ENCODE peak calls at places on chromosome 11, in seven cellular contexts. One of them, this sample, is unnamed.

GRCh38 chr11:68047437-68048290 is 8.8 kb downstream of the TCIRG1 start:
- DNase-seq in HepG2: no peak
- DNase-seq in K562: no peak
- DNase-seq in HCT116: no peak
- DNase-seq in GM12878: no peak
- DNase-seq in H1: no peak
- DNase-seq in SK-N-SH: no peak
- DNase-seq in this sample: no peak

GRCh38 chr11:69580529-69580928 is 60.4 kb upstream of the CCND1 start:
- DNase-seq in HCT116: no peak
- DNase-seq in HepG2: no peak
- DNase-seq in GM12878: no peak
- DNase-seq in SK-N-SH: no peak
- DNase-seq in K562: no peak
- DNase-seq in H1: no peak
- DNase-seq in this sample: no peak

GRCh38 chr11:19878520-19878919 is 165.9 kb downstream of the NAV2 start:
- DNase-seq in H1: no peak
- DNase-seq in HCT116: no peak
- DNase-seq in GM12878: no peak
- DNase-seq in K562: no peak
- DNase-seq in HepG2: no peak
- DNase-seq in SK-N-SH: no peak
- DNase-seq in this sample: no peak

GRCh38 chr11:66727282-66727882 is 1.6 kb downstream of the SPTBN2 start:
- DNase-seq in HepG2: no peak
- DNase-seq in H1: no peak
- DNase-seq in HCT116: no peak
- DNase-seq in K562: peak
- DNase-seq in SK-N-SH: peak
- DNase-seq in GM12878: no peak
- DNase-seq in this sample: no peak

GRCh38 chr11:120337896-120338840 is 2.0 kb downstream of the ARHGEF12 start:
- DNase-seq in K562: no peak
- DNase-seq in SK-N-SH: no peak
- DNase-seq in HCT116: no peak
- DNase-seq in HepG2: peak
- DNase-seq in H1: no peak
- DNase-seq in GM12878: no peak
- DNase-seq in this sample: no peak

GRCh38 chr11:130912552-130912951 is 3.7 kb downstream of the SNX19 start:
- DNase-seq in SK-N-SH: no peak
- DNase-seq in HCT116: no peak
- DNase-seq in H1: no peak
- DNase-seq in HepG2: no peak
- DNase-seq in K562: no peak
- DNase-seq in GM12878: no peak
- DNase-seq in this sample: no peak

GRCh38 chr11:26846222-26846621 is 124.4 kb upstream of the SLC5A12 start:
- DNase-seq in SK-N-SH: no peak
- DNase-seq in HCT116: no peak
- DNase-seq in H1: no peak
- DNase-seq in K562: no peak
- DNase-seq in HepG2: no peak
- DNase-seq in GM12878: no peak
- DNase-seq in this sample: no peak

GRCh38 chr11:30635401-30635989 is 49.3 kb upstream of the MPPED2 start:
- DNase-seq in SK-N-SH: peak
- DNase-seq in H1: peak
- DNase-seq in GM12878: no peak
- DNase-seq in HCT116: no peak
- DNase-seq in HepG2: no peak
- DNase-seq in K562: no peak
- DNase-seq in this sample: no peak

GRCh38 chr11:62665630-62666258 is 632 bp downstream of the CSKMT start:
- DNase-seq in H1: no peak
- DNase-seq in SK-N-SH: peak
- DNase-seq in HCT116: no peak
- DNase-seq in GM12878: no peak
- DNase-seq in HepG2: no peak
- DNase-seq in K562: peak
- DNase-seq in this sample: no peak

GRCh38 chr11:20353829-20354434 is 9.6 kb upstream of the HTATIP2 start:
- DNase-seq in H1: no peak
- DNase-seq in SK-N-SH: peak
- DNase-seq in K562: peak
- DNase-seq in HepG2: peak
- DNase-seq in HCT116: peak
- DNase-seq in GM12878: no peak
- DNase-seq in this sample: no peak

GRCh38 chr11:48169706-48170105 is 46.9 kb upstream of the OR4B1 start:
- DNase-seq in K562: no peak
- DNase-seq in GM12878: no peak
- DNase-seq in SK-N-SH: no peak
- DNase-seq in HepG2: no peak
- DNase-seq in H1: no peak
- DNase-seq in HCT116: no peak
- DNase-seq in this sample: no peak

DNA sequence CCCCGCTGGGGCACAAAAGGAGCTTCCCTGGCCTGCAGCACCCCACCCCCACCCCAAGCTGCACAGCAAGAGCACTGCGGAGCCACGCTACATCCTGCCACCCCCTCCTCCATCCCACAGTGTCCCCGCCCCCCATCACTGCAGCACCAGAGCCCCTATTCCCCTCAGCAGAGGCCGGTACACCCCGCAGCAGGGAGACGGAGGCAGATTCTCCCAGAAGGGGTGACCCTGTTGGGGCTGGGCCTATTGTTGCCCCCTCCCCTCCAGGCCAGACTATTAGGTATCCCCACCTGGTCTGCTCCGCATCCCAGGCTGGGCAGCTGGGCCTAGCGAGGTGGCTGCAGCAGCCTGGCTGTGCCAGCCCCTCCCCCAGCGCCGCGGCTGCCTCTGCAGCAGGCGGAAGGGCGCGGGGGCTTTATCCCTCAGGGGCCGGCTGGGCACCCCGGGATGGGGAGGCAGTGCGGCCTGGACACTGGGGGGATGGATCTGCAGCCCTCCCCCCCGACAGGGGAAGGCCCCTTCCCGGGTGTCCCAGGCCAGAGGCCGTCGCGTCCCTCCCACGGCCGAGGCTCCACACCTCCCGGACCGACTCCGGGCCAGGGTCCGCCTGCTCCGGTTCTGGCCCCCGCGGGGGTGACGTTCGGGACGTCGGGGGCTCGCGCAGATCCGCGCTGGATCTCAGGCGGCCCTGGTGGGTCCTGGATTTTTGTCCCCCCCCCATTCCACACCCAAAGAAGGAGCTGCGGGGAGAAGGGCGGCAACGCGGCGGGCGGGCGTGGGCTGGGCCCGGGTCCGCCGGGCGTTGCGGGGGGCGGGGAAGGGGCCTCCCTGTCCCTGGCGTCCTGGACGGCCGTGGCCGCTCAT is 943 bp downstream of the DUSP8 start:
- DNase-seq in GM12878: no peak
- DNase-seq in HepG2: no peak
- DNase-seq in K562: no peak
- DNase-seq in SK-N-SH: peak
- DNase-seq in HCT116: no peak
- DNase-seq in H1: no peak
- DNase-seq in this sample: no peak
- H3K27ac ChIP-seq in GM12878: no peak
- H3K27ac ChIP-seq in HepG2: no peak
- H3K27ac ChIP-seq in K562: no peak
- H3K27ac ChIP-seq in SK-N-SH: peak
- H3K27ac ChIP-seq in HCT116: peak
- H3K27ac ChIP-seq in H1: no peak
- H3K27ac ChIP-seq in this sample: no peak

GRCh38 chr11:133526790-133527189 is 5.5 kb downstream of the OPCML start:
- DNase-seq in HCT116: no peak
- DNase-seq in H1: no peak
- DNase-seq in K562: no peak
- DNase-seq in SK-N-SH: peak
- DNase-seq in GM12878: no peak
- DNase-seq in HepG2: no peak
- DNase-seq in this sample: no peak
- TF ChIP-seq SIN3A in HCT116: no peak
- TF ChIP-seq SIN3A in H1: no peak
- TF ChIP-seq SIN3A in K562: no peak
- TF ChIP-seq SIN3A in SK-N-SH: no peak
- TF ChIP-seq SIN3A in GM12878: no peak
- TF ChIP-seq SIN3A in HepG2: no peak
- TF ChIP-seq SIN3A in this sample: no peak

DNA sequence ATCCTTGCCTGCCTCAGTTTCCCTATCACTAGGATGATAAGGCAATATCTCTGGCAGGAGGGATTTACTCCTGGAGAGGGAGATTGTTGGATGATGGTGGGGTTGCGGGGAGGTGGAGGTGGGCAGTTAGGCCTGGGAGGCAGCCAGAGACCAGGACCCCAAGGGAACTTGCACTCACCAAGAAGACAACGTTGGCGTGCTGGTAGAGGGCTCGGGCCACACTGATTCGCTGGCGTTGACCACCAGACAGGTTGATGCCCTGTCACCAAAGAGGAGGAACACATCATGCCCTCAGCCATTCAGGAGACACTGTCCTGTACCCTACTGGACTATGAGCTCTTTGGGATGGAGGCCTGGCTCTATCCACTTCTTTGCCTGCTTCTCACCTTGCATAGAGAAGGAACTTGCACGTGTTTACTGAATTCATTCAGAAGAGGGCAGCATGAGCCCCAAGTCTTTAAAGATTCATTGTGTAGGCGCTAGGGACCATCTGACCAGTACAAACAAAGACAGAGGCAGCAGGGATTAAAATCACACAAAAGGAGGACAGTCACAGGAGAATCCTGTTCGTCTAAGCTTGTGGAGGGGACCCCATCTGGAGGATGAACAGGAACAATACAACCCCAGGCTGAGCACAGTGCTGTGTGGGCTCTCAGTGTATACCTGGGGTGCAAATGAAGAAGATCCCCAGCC is 24.2 kb upstream of the KCNJ11 start:
- DNase-seq in HepG2: no peak
- DNase-seq in HCT116: no peak
- DNase-seq in K562: no peak
- DNase-seq in H1: no peak
- DNase-seq in GM12878: no peak
- DNase-seq in SK-N-SH: no peak
- DNase-seq in this sample: no peak
- TF ChIP-seq CTCF in HepG2: no peak
- TF ChIP-seq CTCF in HCT116: no peak
- TF ChIP-seq CTCF in K562: no peak
- TF ChIP-seq CTCF in H1: no peak
- TF ChIP-seq CTCF in GM12878: no peak
- TF ChIP-seq CTCF in SK-N-SH: no peak
- TF ChIP-seq CTCF in this sample: no peak

DNA sequence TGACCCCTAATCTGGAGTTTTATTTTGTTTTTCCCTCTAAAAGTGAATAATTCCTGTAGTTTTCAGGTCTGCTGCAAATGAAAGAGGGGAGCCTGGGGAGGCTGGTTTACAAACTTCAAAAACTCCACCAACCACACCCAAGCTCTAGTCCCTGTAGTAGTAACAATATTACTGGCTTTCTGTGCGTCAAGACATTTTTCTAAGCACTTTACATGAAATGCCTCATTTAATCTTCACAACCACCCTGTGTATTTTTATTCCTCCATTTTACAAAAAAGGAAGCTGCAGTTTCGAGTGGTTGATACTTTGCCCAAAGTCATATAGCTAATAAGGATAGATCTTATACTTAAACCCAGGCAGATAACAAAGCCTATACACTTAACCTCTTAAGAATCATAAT is 23.5 kb downstream of the CTNND1 start:
- DNase-seq in SK-N-SH: no peak
- DNase-seq in GM12878: no peak
- DNase-seq in HepG2: no peak
- DNase-seq in H1: no peak
- DNase-seq in HCT116: no peak
- DNase-seq in K562: no peak
- DNase-seq in this sample: no peak
- H3K27ac ChIP-seq in SK-N-SH: no peak
- H3K27ac ChIP-seq in GM12878: peak
- H3K27ac ChIP-seq in HepG2: no peak
- H3K27ac ChIP-seq in H1: no peak
- H3K27ac ChIP-seq in HCT116: no peak
- H3K27ac ChIP-seq in K562: no peak
- H3K27ac ChIP-seq in this sample: no peak

GRCh38 chr11:73382183-73382582 is 6.0 kb downstream of the RELT start:
- DNase-seq in SK-N-SH: no peak
- DNase-seq in HCT116: no peak
- DNase-seq in GM12878: no peak
- DNase-seq in H1: no peak
- DNase-seq in HepG2: no peak
- DNase-seq in K562: no peak
- DNase-seq in this sample: no peak

GRCh38 chr11:73382747-73383146 is 6.5 kb downstream of the RELT start:
- DNase-seq in H1: no peak
- DNase-seq in K562: no peak
- DNase-seq in SK-N-SH: no peak
- DNase-seq in HepG2: no peak
- DNase-seq in GM12878: no peak
- DNase-seq in HCT116: no peak
- DNase-seq in this sample: no peak

GRCh38 chr11:73380321-73380720 is 4.1 kb downstream of the RELT start:
- DNase-seq in HepG2: no peak
- DNase-seq in HCT116: no peak
- DNase-seq in SK-N-SH: no peak
- DNase-seq in K562: no peak
- DNase-seq in GM12878: no peak
- DNase-seq in H1: no peak
- DNase-seq in this sample: no peak

GRCh38 chr11:73380897-73381410 is 4.8 kb downstream of the RELT start:
- DNase-seq in HepG2: no peak
- DNase-seq in H1: no peak
- DNase-seq in SK-N-SH: no peak
- DNase-seq in GM12878: no peak
- DNase-seq in HCT116: no peak
- DNase-seq in K562: no peak
- DNase-seq in this sample: no peak

GRCh38 chr11:73381589-73381988 is 5.4 kb downstream of the RELT start:
- DNase-seq in GM12878: no peak
- DNase-seq in HCT116: no peak
- DNase-seq in HepG2: no peak
- DNase-seq in H1: no peak
- DNase-seq in SK-N-SH: no peak
- DNase-seq in K562: no peak
- DNase-seq in this sample: no peak
- TF ChIP-seq SIN3A in GM12878: no peak
- TF ChIP-seq SIN3A in HCT116: no peak
- TF ChIP-seq SIN3A in HepG2: no peak
- TF ChIP-seq SIN3A in H1: no peak
- TF ChIP-seq SIN3A in SK-N-SH: no peak
- TF ChIP-seq SIN3A in K562: no peak
- TF ChIP-seq SIN3A in this sample: no peak